ENCODE peak calls at places on chromosomes 16 and 17, in six cellular contexts. One of them, this sample, is unnamed. For H3K4me1 and H3K36me3, the result is how much of the 10 kb centered on the place peaks cover.

GRCh38 chr16:56341656-56342397 is 83.5 kb downstream of the AMFR start:
- DNase-seq in GM23338: no peak
- DNase-seq in colonic mucosa: no peak
- DNase-seq in CD8-positive, alpha-beta memory T cell: no peak
- DNase-seq in naive thymus-derived CD4-positive, alpha-beta T cell: no peak
- DNase-seq in thoracic aorta: no peak
- DNase-seq in this sample: no peak

GRCh38 chr17:78925662-78926555 is 722 bp upstream of the TIMP2 start:
- DNase-seq in GM23338: peak
- DNase-seq in colonic mucosa: peak
- DNase-seq in CD8-positive, alpha-beta memory T cell: no peak
- DNase-seq in naive thymus-derived CD4-positive, alpha-beta T cell: no peak
- DNase-seq in thoracic aorta: peak
- DNase-seq in this sample: no peak

GRCh38 chr16:58127033-58127556 is 2.1 kb downstream of the CFAP20 start:
- DNase-seq in GM23338: peak
- DNase-seq in colonic mucosa: no peak
- DNase-seq in CD8-positive, alpha-beta memory T cell: peak
- DNase-seq in naive thymus-derived CD4-positive, alpha-beta T cell: peak
- DNase-seq in thoracic aorta: no peak
- DNase-seq in this sample: no peak

GRCh38 chr17:34487616-34488015 is 91.8 kb upstream of the TMEM132E start:
- DNase-seq in GM23338: peak
- DNase-seq in colonic mucosa: no peak
- DNase-seq in CD8-positive, alpha-beta memory T cell: no peak
- DNase-seq in naive thymus-derived CD4-positive, alpha-beta T cell: no peak
- DNase-seq in thoracic aorta: no peak
- DNase-seq in this sample: no peak

GRCh38 chr17:46943511-46944393 is 20.8 kb downstream of the GOSR2 start:
- DNase-seq in GM23338: peak
- DNase-seq in colonic mucosa: no peak
- DNase-seq in CD8-positive, alpha-beta memory T cell: no peak
- DNase-seq in naive thymus-derived CD4-positive, alpha-beta T cell: peak
- DNase-seq in thoracic aorta: no peak
- DNase-seq in this sample: peak

GRCh38 chr16:71428883-71429282 is 13.0 kb downstream of the TLE7 start:
- DNase-seq in GM23338: no peak
- DNase-seq in colonic mucosa: no peak
- DNase-seq in CD8-positive, alpha-beta memory T cell: no peak
- DNase-seq in naive thymus-derived CD4-positive, alpha-beta T cell: no peak
- DNase-seq in thoracic aorta: no peak
- DNase-seq in this sample: no peak

GRCh38 chr16:88380619-88381018 is 2.1 kb upstream of the ZNF469 start:
- DNase-seq in GM23338: no peak
- DNase-seq in colonic mucosa: no peak
- DNase-seq in CD8-positive, alpha-beta memory T cell: no peak
- DNase-seq in naive thymus-derived CD4-positive, alpha-beta T cell: no peak
- DNase-seq in thoracic aorta: no peak
- DNase-seq in this sample: no peak

GRCh38 chr16:9650284-9650683 is 531.9 kb downstream of the GRIN2A start:
- DNase-seq in GM23338: no peak
- DNase-seq in colonic mucosa: no peak
- DNase-seq in CD8-positive, alpha-beta memory T cell: no peak
- DNase-seq in naive thymus-derived CD4-positive, alpha-beta T cell: no peak
- DNase-seq in thoracic aorta: no peak
- DNase-seq in this sample: no peak

GRCh38 chr16:53207810-53208752 is 153.3 kb downstream of the CHD9 start:
- DNase-seq in GM23338: peak
- DNase-seq in colonic mucosa: peak
- DNase-seq in CD8-positive, alpha-beta memory T cell: peak
- DNase-seq in naive thymus-derived CD4-positive, alpha-beta T cell: peak
- DNase-seq in thoracic aorta: no peak
- DNase-seq in this sample: no peak

GRCh38 chr16:14070877-14071575 is at the start of gene MRTFB:
- DNase-seq in GM23338: peak
- DNase-seq in colonic mucosa: peak
- DNase-seq in CD8-positive, alpha-beta memory T cell: peak
- DNase-seq in naive thymus-derived CD4-positive, alpha-beta T cell: peak
- DNase-seq in thoracic aorta: peak
- DNase-seq in this sample: peak

GRCh38 chr17:57607553-57608120 is 137.5 kb downstream of the CCDC182 start:
- DNase-seq in GM23338: no peak
- DNase-seq in colonic mucosa: no peak
- DNase-seq in CD8-positive, alpha-beta memory T cell: no peak
- DNase-seq in naive thymus-derived CD4-positive, alpha-beta T cell: no peak
- DNase-seq in thoracic aorta: no peak
- DNase-seq in this sample: no peak

GRCh38 chr16:3305109-3306068 is at the start of the genes TIGD7 and ZNF75A:
- DNase-seq in GM23338: peak
- DNase-seq in colonic mucosa: peak
- DNase-seq in CD8-positive, alpha-beta memory T cell: peak
- DNase-seq in naive thymus-derived CD4-positive, alpha-beta T cell: peak
- DNase-seq in thoracic aorta: peak
- DNase-seq in this sample: peak

GRCh38 chr17:71188811-71189492 is 931.9 kb upstream of the SOX9 start:
- DNase-seq in GM23338: no peak
- DNase-seq in colonic mucosa: no peak
- DNase-seq in CD8-positive, alpha-beta memory T cell: no peak
- DNase-seq in naive thymus-derived CD4-positive, alpha-beta T cell: no peak
- DNase-seq in thoracic aorta: no peak
- DNase-seq in this sample: no peak

GRCh38 chr16:63617047-63617989 is 1504.5 kb downstream of the CDH11 start:
- DNase-seq in GM23338: peak
- DNase-seq in colonic mucosa: peak
- DNase-seq in CD8-positive, alpha-beta memory T cell: no peak
- DNase-seq in naive thymus-derived CD4-positive, alpha-beta T cell: no peak
- DNase-seq in thoracic aorta: no peak
- DNase-seq in this sample: no peak

GRCh38 chr17:34382586-34383224 is 19.7 kb upstream of the CCL1 start:
- DNase-seq in GM23338: no peak
- DNase-seq in colonic mucosa: no peak
- DNase-seq in CD8-positive, alpha-beta memory T cell: no peak
- DNase-seq in naive thymus-derived CD4-positive, alpha-beta T cell: no peak
- DNase-seq in thoracic aorta: no peak
- DNase-seq in this sample: no peak

GRCh38 chr17:64173646-64174045 is 43.7 kb upstream of the ERN1 start:
- DNase-seq in GM23338: no peak
- DNase-seq in colonic mucosa: no peak
- DNase-seq in CD8-positive, alpha-beta memory T cell: no peak
- DNase-seq in naive thymus-derived CD4-positive, alpha-beta T cell: no peak
- DNase-seq in thoracic aorta: no peak
- DNase-seq in this sample: no peak

GRCh38 chr16:66959645-66960177 is 1.4 kb upstream of the CES3 start:
- DNase-seq in GM23338: no peak
- DNase-seq in colonic mucosa: peak
- DNase-seq in CD8-positive, alpha-beta memory T cell: no peak
- DNase-seq in naive thymus-derived CD4-positive, alpha-beta T cell: no peak
- DNase-seq in thoracic aorta: no peak
- DNase-seq in this sample: no peak

GRCh38 chr16:84541999-84542876 is 37.8 kb upstream of the MEAK7 start:
- DNase-seq in GM23338: no peak
- DNase-seq in colonic mucosa: no peak
- DNase-seq in CD8-positive, alpha-beta memory T cell: no peak
- DNase-seq in naive thymus-derived CD4-positive, alpha-beta T cell: no peak
- DNase-seq in thoracic aorta: no peak
- DNase-seq in this sample: no peak

GRCh38 chr17:13931752-13932477 is 137.4 kb upstream of the COX10 start:
- DNase-seq in GM23338: peak
- DNase-seq in colonic mucosa: peak
- DNase-seq in CD8-positive, alpha-beta memory T cell: no peak
- DNase-seq in naive thymus-derived CD4-positive, alpha-beta T cell: no peak
- DNase-seq in thoracic aorta: no peak
- DNase-seq in this sample: no peak

GRCh38 chr16:50520451-50521245 is 27.5 kb upstream of the NKD1 start:
- DNase-seq in GM23338: no peak
- DNase-seq in colonic mucosa: no peak
- DNase-seq in CD8-positive, alpha-beta memory T cell: no peak
- DNase-seq in naive thymus-derived CD4-positive, alpha-beta T cell: no peak
- DNase-seq in thoracic aorta: no peak
- DNase-seq in this sample: no peak

GRCh38 chr16:50096791-50097190 is 31.0 kb downstream of the HEATR3 start:
- DNase-seq in GM23338: no peak
- DNase-seq in colonic mucosa: no peak
- DNase-seq in CD8-positive, alpha-beta memory T cell: no peak
- DNase-seq in naive thymus-derived CD4-positive, alpha-beta T cell: no peak
- DNase-seq in thoracic aorta: no peak
- DNase-seq in this sample: no peak

GRCh38 chr17:2025622-2026309 is 632 bp upstream of the RTN4RL1 start:
- DNase-seq in GM23338: peak
- DNase-seq in colonic mucosa: peak
- DNase-seq in CD8-positive, alpha-beta memory T cell: no peak
- DNase-seq in naive thymus-derived CD4-positive, alpha-beta T cell: no peak
- DNase-seq in thoracic aorta: no peak
- DNase-seq in this sample: no peak

GRCh38 chr17:72394531-72394930 is 273.7 kb downstream of the SOX9 start:
- DNase-seq in GM23338: no peak
- DNase-seq in colonic mucosa: no peak
- DNase-seq in CD8-positive, alpha-beta memory T cell: no peak
- DNase-seq in naive thymus-derived CD4-positive, alpha-beta T cell: no peak
- DNase-seq in thoracic aorta: no peak
- DNase-seq in this sample: no peak
- H3K4me1 ChIP-seq in GM23338: under half
- H3K4me1 ChIP-seq in colonic mucosa: under half
- H3K4me1 ChIP-seq in CD8-positive, alpha-beta memory T cell: under half
- H3K4me1 ChIP-seq in naive thymus-derived CD4-positive, alpha-beta T cell: under half
- H3K4me1 ChIP-seq in thoracic aorta: under half
- H3K4me1 ChIP-seq in this sample: under half

GRCh38 chr17:77456271-77456950 is 315.6 kb downstream of the SEC14L1 start:
- DNase-seq in GM23338: no peak
- DNase-seq in colonic mucosa: no peak
- DNase-seq in CD8-positive, alpha-beta memory T cell: peak
- DNase-seq in naive thymus-derived CD4-positive, alpha-beta T cell: peak
- DNase-seq in thoracic aorta: no peak
- DNase-seq in this sample: no peak

GRCh38 chr17:77456951-77457548 is 316.3 kb downstream of the SEC14L1 start:
- DNase-seq in GM23338: no peak
- DNase-seq in colonic mucosa: no peak
- DNase-seq in CD8-positive, alpha-beta memory T cell: no peak
- DNase-seq in naive thymus-derived CD4-positive, alpha-beta T cell: peak
- DNase-seq in thoracic aorta: no peak
- DNase-seq in this sample: no peak

GRCh38 chr17:77459018-77459755 is 318.4 kb downstream of the SEC14L1 start:
- DNase-seq in GM23338: no peak
- DNase-seq in colonic mucosa: no peak
- DNase-seq in CD8-positive, alpha-beta memory T cell: no peak
- DNase-seq in naive thymus-derived CD4-positive, alpha-beta T cell: no peak
- DNase-seq in thoracic aorta: no peak
- DNase-seq in this sample: no peak

GRCh38 chr17:77458202-77459017 is 317.6 kb downstream of the SEC14L1 start:
- DNase-seq in GM23338: no peak
- DNase-seq in colonic mucosa: no peak
- DNase-seq in CD8-positive, alpha-beta memory T cell: no peak
- DNase-seq in naive thymus-derived CD4-positive, alpha-beta T cell: no peak
- DNase-seq in thoracic aorta: no peak
- DNase-seq in this sample: no peak

DNA sequence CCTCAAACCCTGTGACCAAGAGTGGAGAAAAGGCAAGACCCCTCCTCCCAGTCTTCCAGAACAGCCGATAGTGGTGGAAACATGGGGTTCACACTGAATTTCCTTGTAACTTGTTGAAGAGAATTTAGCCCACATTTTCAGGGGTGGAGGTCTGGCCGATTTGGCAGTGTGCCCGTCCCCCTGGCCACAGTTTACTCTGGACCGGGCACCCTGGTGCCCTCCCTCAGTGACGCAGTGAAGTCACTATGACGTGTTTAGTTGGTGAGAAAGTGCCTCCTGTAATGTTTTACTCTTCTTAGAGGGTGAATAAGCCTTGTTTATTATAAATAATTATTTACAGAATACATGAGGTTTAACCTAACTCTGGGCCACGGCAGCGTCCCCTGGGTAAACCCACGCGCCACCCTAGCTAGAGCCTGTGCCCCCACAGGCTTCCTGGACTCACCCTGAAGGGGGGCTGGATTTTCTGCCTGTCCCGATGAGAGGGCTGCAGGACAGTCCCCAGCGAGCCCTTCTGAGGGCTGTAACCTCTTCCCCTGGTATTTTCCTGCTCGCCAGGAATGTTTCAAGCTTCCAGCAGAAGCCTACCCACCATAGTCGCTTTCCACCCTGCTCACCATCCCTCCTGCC is 316.9 kb downstream of the SEC14L1 start:
- DNase-seq in GM23338: no peak
- DNase-seq in colonic mucosa: no peak
- DNase-seq in CD8-positive, alpha-beta memory T cell: no peak
- DNase-seq in naive thymus-derived CD4-positive, alpha-beta T cell: no peak
- DNase-seq in thoracic aorta: no peak
- DNase-seq in this sample: no peak
- H3K36me3 ChIP-seq in GM23338: under half
- H3K36me3 ChIP-seq in colonic mucosa: under half
- H3K36me3 ChIP-seq in CD8-positive, alpha-beta memory T cell: under half
- H3K36me3 ChIP-seq in naive thymus-derived CD4-positive, alpha-beta T cell: under half
- H3K36me3 ChIP-seq in thoracic aorta: under half
- H3K36me3 ChIP-seq in this sample: under half

DNA sequence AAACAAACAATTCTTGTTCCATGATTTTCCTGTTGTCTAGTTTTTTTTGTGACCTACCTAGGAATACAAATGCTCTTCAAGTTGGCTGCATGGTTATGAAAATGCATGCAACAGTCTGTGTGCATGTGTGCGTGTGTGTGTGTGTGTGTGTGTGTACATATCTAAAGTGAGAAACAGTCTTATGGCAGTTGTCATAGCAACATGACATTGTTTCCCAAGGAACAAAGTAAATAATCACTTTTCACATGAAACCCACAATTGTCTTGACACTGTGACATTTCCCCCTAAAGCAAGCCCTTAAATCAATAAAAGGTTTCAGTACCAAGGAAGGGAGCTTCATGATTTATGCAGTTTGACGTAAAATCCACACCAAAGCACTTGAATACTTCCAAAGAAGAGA is 758.4 kb downstream of the CDH8 start:
- DNase-seq in GM23338: no peak
- DNase-seq in colonic mucosa: no peak
- DNase-seq in CD8-positive, alpha-beta memory T cell: no peak
- DNase-seq in naive thymus-derived CD4-positive, alpha-beta T cell: no peak
- DNase-seq in thoracic aorta: no peak
- DNase-seq in this sample: no peak
- H3K27ac ChIP-seq in GM23338: no peak
- H3K27ac ChIP-seq in colonic mucosa: no peak
- H3K27ac ChIP-seq in CD8-positive, alpha-beta memory T cell: no peak
- H3K27ac ChIP-seq in naive thymus-derived CD4-positive, alpha-beta T cell: no peak
- H3K27ac ChIP-seq in thoracic aorta: no peak
- H3K27ac ChIP-seq in this sample: no peak

GRCh38 chr17:81395600-81396277 is 482 bp downstream of the BAHCC1 start:
- DNase-seq in GM23338: no peak
- DNase-seq in colonic mucosa: no peak
- DNase-seq in CD8-positive, alpha-beta memory T cell: no peak
- DNase-seq in naive thymus-derived CD4-positive, alpha-beta T cell: no peak
- DNase-seq in thoracic aorta: no peak
- DNase-seq in this sample: no peak

GRCh38 chr17:81394831-81395599 is at the start of gene BAHCC1:
- DNase-seq in GM23338: peak
- DNase-seq in colonic mucosa: peak
- DNase-seq in CD8-positive, alpha-beta memory T cell: peak
- DNase-seq in naive thymus-derived CD4-positive, alpha-beta T cell: peak
- DNase-seq in thoracic aorta: peak
- DNase-seq in this sample: peak

GRCh38 chr17:81392909-81393654 is 2.2 kb upstream of the BAHCC1 start:
- DNase-seq in GM23338: peak
- DNase-seq in colonic mucosa: no peak
- DNase-seq in CD8-positive, alpha-beta memory T cell: no peak
- DNase-seq in naive thymus-derived CD4-positive, alpha-beta T cell: no peak
- DNase-seq in thoracic aorta: no peak
- DNase-seq in this sample: no peak

GRCh38 chr17:81393684-81394376 is 1.4 kb upstream of the BAHCC1 start:
- DNase-seq in GM23338: peak
- DNase-seq in colonic mucosa: peak
- DNase-seq in CD8-positive, alpha-beta memory T cell: no peak
- DNase-seq in naive thymus-derived CD4-positive, alpha-beta T cell: no peak
- DNase-seq in thoracic aorta: peak
- DNase-seq in this sample: no peak

GRCh38 chr17:81394377-81394747 is 895 bp upstream of the BAHCC1 start:
- DNase-seq in GM23338: no peak
- DNase-seq in colonic mucosa: no peak
- DNase-seq in CD8-positive, alpha-beta memory T cell: no peak
- DNase-seq in naive thymus-derived CD4-positive, alpha-beta T cell: no peak
- DNase-seq in thoracic aorta: no peak
- DNase-seq in this sample: no peak
- H3K4me1 ChIP-seq in GM23338: half or more
- H3K4me1 ChIP-seq in colonic mucosa: under half
- H3K4me1 ChIP-seq in CD8-positive, alpha-beta memory T cell: half or more
- H3K4me1 ChIP-seq in naive thymus-derived CD4-positive, alpha-beta T cell: under half
- H3K4me1 ChIP-seq in thoracic aorta: under half
- H3K4me1 ChIP-seq in this sample: half or more